ENCODE peak calls at places on chromosomes 6 and 20, in seven cellular contexts. C is renal cortical epithelial cell, P is NCI-H2171, F is skeletal muscle cell, Q is GM20000, Y is HEK293T, V is memory B cell. G is an unnamed sample.

GRCh38 chr6:129607581-129608186 is 102.3 kb downstream of the ARHGAP18 start:
- DNase-seq in C (no peak), P (no peak), F (no peak), Q (peak), Y (no peak), V (no peak), G (no peak)

GRCh38 chr6:155141512-155141911 is 122.3 kb upstream of the CLDN20 start:
- DNase-seq in C (no peak), P (no peak), F (no peak), Q (no peak), Y (no peak), V (no peak), G (no peak)

GRCh38 chr6:44249082-44249748 is 2.3 kb downstream of the HSP90AB1 start:
- DNase-seq in C (no peak), P (no peak), F (no peak), Q (no peak), Y (no peak), V (no peak), G (no peak)

GRCh38 chr6:38058022-38058421 is 238.5 kb downstream of the ZFAND3 start:
- DNase-seq in C (peak), P (peak), F (no peak), Q (no peak), Y (no peak), V (no peak), G (no peak)

GRCh38 chr6:157727629-157728182 is 95.3 kb upstream of the SNX9 start:
- DNase-seq in C (peak), P (no peak), F (no peak), Q (no peak), Y (no peak), V (no peak), G (no peak)

GRCh38 chr20:7248392-7248992 is 481.0 kb downstream of the BMP2 start:
- DNase-seq in C (no peak), P (no peak), F (no peak), Q (no peak), Y (no peak), V (no peak), G (no peak)

GRCh38 chr6:21348462-21349195 is 244.9 kb upstream of the SOX4 start:
- DNase-seq in C (peak), P (no peak), F (peak), Q (no peak), Y (peak), V (no peak), G (no peak)

GRCh38 chr20:57006411-57007170 is 259.9 kb downstream of the BMP7 start:
- DNase-seq in C (no peak), P (no peak), F (no peak), Q (no peak), Y (no peak), V (no peak), G (peak)

GRCh38 chr20:20148774-20149173 is 96.4 kb downstream of the CFAP61 start:
- DNase-seq in C (no peak), P (no peak), F (no peak), Q (no peak), Y (no peak), V (no peak), G (no peak)

GRCh38 chr6:28383235-28384142 is 16.1 kb downstream of the ZSCAN12 start:
- DNase-seq in C (peak), P (no peak), F (peak), Q (peak), Y (no peak), V (peak), G (peak)

GRCh38 chr6:6808915-6809314 is 220.4 kb downstream of the LY86 start:
- DNase-seq in C (no peak), P (no peak), F (no peak), Q (no peak), Y (no peak), V (no peak), G (no peak)

GRCh38 chr6:33103776-33104175 is 28.0 kb downstream of the HLA-DPB1 start:
- DNase-seq in C (no peak), P (no peak), F (no peak), Q (no peak), Y (no peak), V (no peak), G (no peak)

GRCh38 chr6:150934380-150934779 is 68.9 kb downstream of the MTHFD1L start:
- DNase-seq in C (peak), P (no peak), F (peak), Q (no peak), Y (no peak), V (no peak), G (peak)

GRCh38 chr6:158605266-158605878 is 39.2 kb downstream of the DYNLT1 start:
- DNase-seq in C (peak), P (peak), F (peak), Q (peak), Y (peak), V (peak), G (peak)

GRCh38 chr20:64077094-64077493 is 2.2 kb downstream of the RGS19 start:
- DNase-seq in C (no peak), P (no peak), F (no peak), Q (peak), Y (no peak), V (peak), G (no peak)

GRCh38 chr6:151384151-151384550 is 7.2 kb downstream of the ZBTB2 start:
- DNase-seq in C (no peak), P (no peak), F (no peak), Q (no peak), Y (no peak), V (no peak), G (no peak)

GRCh38 chr6:148451690-148452089 is 109.1 kb downstream of the SASH1 start:
- DNase-seq in C (no peak), P (no peak), F (no peak), Q (no peak), Y (no peak), V (no peak), G (no peak)

GRCh38 chr6:113442040-113442439 is 415.1 kb upstream of the MARCKS start:
- DNase-seq in C (no peak), P (no peak), F (no peak), Q (no peak), Y (no peak), V (no peak), G (no peak)

GRCh38 chr20:52434041-52434425 is 242.5 kb upstream of the ZFP64 start:
- DNase-seq in C (no peak), P (no peak), F (no peak), Q (no peak), Y (no peak), V (no peak), G (no peak)

GRCh38 chr20:43953919-43954617 is 39.4 kb downstream of the TOX2 start:
- DNase-seq in C (no peak), P (no peak), F (no peak), Q (no peak), Y (no peak), V (no peak), G (no peak)

GRCh38 chr6:7332090-7332745 is 19.2 kb upstream of the SSR1 start:
- DNase-seq in C (peak), P (no peak), F (no peak), Q (no peak), Y (no peak), V (no peak), G (no peak)

GRCh38 chr6:4403023-4403752 is 267.8 kb upstream of the ECI2 start:
- DNase-seq in C (no peak), P (no peak), F (no peak), Q (no peak), Y (no peak), V (no peak), G (no peak)

GRCh38 chr6:37514377-37514776 is 14.7 kb upstream of the CCDC167 start:
- DNase-seq in C (peak), P (no peak), F (peak), Q (no peak), Y (no peak), V (no peak), G (no peak)

GRCh38 chr6:163902993-163903392 is 488.5 kb downstream of the QKI start:
- DNase-seq in C (no peak), P (no peak), F (no peak), Q (no peak), Y (no peak), V (no peak), G (no peak)

GRCh38 chr6:34103321-34103720 is 42.6 kb downstream of the GRM4 start:
- DNase-seq in C (no peak), P (no peak), F (no peak), Q (no peak), Y (no peak), V (no peak), G (no peak)

GRCh38 chr6:156967852-156968251 is 190.7 kb downstream of the ARID1B start:
- DNase-seq in C (no peak), P (no peak), F (no peak), Q (no peak), Y (no peak), V (no peak), G (no peak)

GRCh38 chr20:18992418-18992817 is 178.8 kb downstream of the SCP2D1 start:
- DNase-seq in C (peak), P (no peak), F (no peak), Q (no peak), Y (no peak), V (no peak), G (no peak)

GRCh38 chr6:109165392-109165964 is 70.2 kb downstream of the CEP57L1 start:
- DNase-seq in C (peak), P (no peak), F (peak), Q (no peak), Y (peak), V (no peak), G (peak)

GRCh38 chr6:149217466-149217888 is 100.0 kb upstream of the TAB2 start:
- DNase-seq in C (no peak), P (no peak), F (no peak), Q (no peak), Y (no peak), V (no peak), G (no peak)

GRCh38 chr20:51378171-51378928 is 164.2 kb downstream of the NFATC2 start:
- DNase-seq in C (no peak), P (no peak), F (no peak), Q (no peak), Y (no peak), V (no peak), G (no peak)

GRCh38 chr20:41293269-41294037 is 24.1 kb downstream of the ZHX3 start:
- DNase-seq in C (no peak), P (no peak), F (peak), Q (no peak), Y (no peak), V (no peak), G (no peak)

GRCh38 chr6:17845598-17845997 is 138.9 kb upstream of the NUP153 start:
- DNase-seq in C (no peak), P (peak), F (no peak), Q (no peak), Y (no peak), V (no peak), G (no peak)

GRCh38 chr6:112286010-112286409 is 31.6 kb upstream of the LAMA4 start:
- DNase-seq in C (no peak), P (no peak), F (no peak), Q (peak), Y (no peak), V (no peak), G (no peak)

GRCh38 chr20:33191955-33192354 is 24.0 kb downstream of the BPIFA2 start:
- DNase-seq in C (no peak), P (no peak), F (no peak), Q (no peak), Y (no peak), V (no peak), G (no peak)

GRCh38 chr20:37935435-37935834 is 32.5 kb downstream of the VSTM2L start:
- DNase-seq in C (no peak), P (no peak), F (no peak), Q (no peak), Y (no peak), V (no peak), G (no peak)

GRCh38 chr6:159981591-159982245 is 12.8 kb downstream of the IGF2R start:
- DNase-seq in C (peak), P (no peak), F (no peak), Q (peak), Y (no peak), V (peak), G (no peak)

GRCh38 chr20:60262967-60263603 is 304.9 kb downstream of the CDH26 start:
- DNase-seq in C (no peak), P (no peak), F (no peak), Q (peak), Y (peak), V (peak), G (no peak)